ENCODE peak calls at places on chromosomes 12 and 14, in six cellular contexts. R is body of pancreas; W is NCI-H2081; J is activated CD4-positive, alpha-beta memory T cell treated with anti-CD3 and anti-CD28 coated beads, Interleukin-2, amount 10 ng/mL, durations not matched to agents 7 days and 5 days; M is astrocyte of the spinal cord; Z is RWPE1. L is an unnamed sample.

GRCh38 chr14:24411468-24412454 is 13.0 kb downstream of the NYNRIN start:
- DNase-seq in Z (peak), W (peak), J (peak), R (no peak), M (peak), L (peak)

GRCh38 chr12:51871918-51872688 is 15.8 kb upstream of the ANKRD33 start:
- DNase-seq in J (no peak), Z (no peak), M (no peak), R (no peak), W (no peak), L (no peak)

GRCh38 chr14:89779707-89780106 is 174.8 kb downstream of the EFCAB11 start:
- DNase-seq in J (no peak), M (no peak), Z (no peak), R (no peak), W (no peak), L (no peak)

GRCh38 chr12:9786726-9787339 is 26.1 kb upstream of the CD69 start:
- DNase-seq in M (peak), Z (no peak), J (no peak), R (no peak), W (no peak), L (no peak)

GRCh38 chr12:54033106-54033979 is 493 bp downstream of the HOXC5 start:
- DNase-seq in Z (no peak), M (peak), W (peak), J (no peak), R (no peak), L (no peak)

GRCh38 chr14:26863736-26864135 is 265.9 kb upstream of the NOVA1 start:
- DNase-seq in W (no peak), J (no peak), Z (peak), R (no peak), M (peak), L (peak)

GRCh38 chr12:56392331-56392730 is 29.7 kb upstream of the APOF start:
- DNase-seq in W (no peak), R (no peak), J (no peak), Z (no peak), M (no peak), L (no peak)

GRCh38 chr12:53696655-53697321 is 20.9 kb upstream of the ATP5MC2 start:
- DNase-seq in J (no peak), R (no peak), W (no peak), M (no peak), Z (peak), L (no peak)